ENCODE peak calls at places on chromosomes 2 and 18, in eight cellular contexts. One of them, this sample, is unnamed.

GRCh38 chr2:79670198-79670597 is 157.3 kb downstream of the CTNNA2 start:
- DNase-seq in memory B cell: no peak
- DNase-seq in activated naive CD8-positive, alpha-beta T cell treated with anti-CD3 and anti-CD28 coated beads, Interleukin-2, amount 50 U/mL, for 24 hours: no peak
- DNase-seq in progenitor cell of endocrine pancreas: peak; percentile 47
- DNase-seq in H54: no peak
- DNase-seq in amniotic stem cell: no peak
- DNase-seq in cardiac fibroblast: no peak
- DNase-seq in stimulated activated CD8-positive, alpha-beta memory T cell treated with anti-CD3 and anti-CD28 coated beads, Interleukin-7, amount 100 ng/mL, for 4 hours: no peak
- DNase-seq in this sample: peak; percentile 88

GRCh38 chr2:176956791-176957190 is 255.8 kb upstream of the HNRNPA3 start:
- DNase-seq in memory B cell: no peak
- DNase-seq in activated naive CD8-positive, alpha-beta T cell treated with anti-CD3 and anti-CD28 coated beads, Interleukin-2, amount 50 U/mL, for 24 hours: no peak
- DNase-seq in progenitor cell of endocrine pancreas: no peak
- DNase-seq in H54: no peak
- DNase-seq in amniotic stem cell: no peak
- DNase-seq in cardiac fibroblast: no peak
- DNase-seq in stimulated activated CD8-positive, alpha-beta memory T cell treated with anti-CD3 and anti-CD28 coated beads, Interleukin-7, amount 100 ng/mL, for 4 hours: no peak
- DNase-seq in this sample: no peak

GRCh38 chr2:174059178-174059874 is 94.2 kb upstream of the SP3 start:
- DNase-seq in memory B cell: no peak
- DNase-seq in activated naive CD8-positive, alpha-beta T cell treated with anti-CD3 and anti-CD28 coated beads, Interleukin-2, amount 50 U/mL, for 24 hours: no peak
- DNase-seq in progenitor cell of endocrine pancreas: no peak
- DNase-seq in H54: no peak
- DNase-seq in amniotic stem cell: no peak
- DNase-seq in cardiac fibroblast: no peak
- DNase-seq in stimulated activated CD8-positive, alpha-beta memory T cell treated with anti-CD3 and anti-CD28 coated beads, Interleukin-7, amount 100 ng/mL, for 4 hours: no peak
- DNase-seq in this sample: no peak

GRCh38 chr2:229387815-229388214 is 116.7 kb upstream of the PID1 start:
- DNase-seq in memory B cell: no peak
- DNase-seq in activated naive CD8-positive, alpha-beta T cell treated with anti-CD3 and anti-CD28 coated beads, Interleukin-2, amount 50 U/mL, for 24 hours: no peak
- DNase-seq in progenitor cell of endocrine pancreas: no peak
- DNase-seq in H54: no peak
- DNase-seq in amniotic stem cell: no peak
- DNase-seq in cardiac fibroblast: peak; percentile 56
- DNase-seq in stimulated activated CD8-positive, alpha-beta memory T cell treated with anti-CD3 and anti-CD28 coated beads, Interleukin-7, amount 100 ng/mL, for 4 hours: no peak
- DNase-seq in this sample: no peak

GRCh38 chr18:73688161-73688560 is 459.5 kb downstream of the FBXO15 start:
- DNase-seq in memory B cell: no peak
- DNase-seq in activated naive CD8-positive, alpha-beta T cell treated with anti-CD3 and anti-CD28 coated beads, Interleukin-2, amount 50 U/mL, for 24 hours: no peak
- DNase-seq in progenitor cell of endocrine pancreas: no peak
- DNase-seq in H54: no peak
- DNase-seq in amniotic stem cell: no peak
- DNase-seq in cardiac fibroblast: no peak
- DNase-seq in stimulated activated CD8-positive, alpha-beta memory T cell treated with anti-CD3 and anti-CD28 coated beads, Interleukin-7, amount 100 ng/mL, for 4 hours: no peak
- DNase-seq in this sample: no peak

GRCh38 chr2:8594731-8595427 is 87.0 kb upstream of the ID2 start:
- DNase-seq in memory B cell: no peak
- DNase-seq in activated naive CD8-positive, alpha-beta T cell treated with anti-CD3 and anti-CD28 coated beads, Interleukin-2, amount 50 U/mL, for 24 hours: no peak
- DNase-seq in progenitor cell of endocrine pancreas: no peak
- DNase-seq in H54: no peak
- DNase-seq in amniotic stem cell: no peak
- DNase-seq in cardiac fibroblast: no peak
- DNase-seq in stimulated activated CD8-positive, alpha-beta memory T cell treated with anti-CD3 and anti-CD28 coated beads, Interleukin-7, amount 100 ng/mL, for 4 hours: no peak
- DNase-seq in this sample: no peak

GRCh38 chr2:180829261-180829660 is 151.1 kb upstream of the UBE2E3 start:
- DNase-seq in memory B cell: no peak
- DNase-seq in activated naive CD8-positive, alpha-beta T cell treated with anti-CD3 and anti-CD28 coated beads, Interleukin-2, amount 50 U/mL, for 24 hours: no peak
- DNase-seq in progenitor cell of endocrine pancreas: no peak
- DNase-seq in H54: peak; percentile 9
- DNase-seq in amniotic stem cell: no peak
- DNase-seq in cardiac fibroblast: no peak
- DNase-seq in stimulated activated CD8-positive, alpha-beta memory T cell treated with anti-CD3 and anti-CD28 coated beads, Interleukin-7, amount 100 ng/mL, for 4 hours: no peak
- DNase-seq in this sample: no peak

GRCh38 chr2:105417789-105418475 is 19.1 kb upstream of the FHL2 start:
- DNase-seq in memory B cell: no peak
- DNase-seq in activated naive CD8-positive, alpha-beta T cell treated with anti-CD3 and anti-CD28 coated beads, Interleukin-2, amount 50 U/mL, for 24 hours: no peak
- DNase-seq in progenitor cell of endocrine pancreas: no peak
- DNase-seq in H54: no peak
- DNase-seq in amniotic stem cell: no peak
- DNase-seq in cardiac fibroblast: peak; percentile 36
- DNase-seq in stimulated activated CD8-positive, alpha-beta memory T cell treated with anti-CD3 and anti-CD28 coated beads, Interleukin-7, amount 100 ng/mL, for 4 hours: no peak
- DNase-seq in this sample: no peak

GRCh38 chr2:160810406-160810805 is 316.8 kb upstream of the RBMS1 start:
- DNase-seq in memory B cell: no peak
- DNase-seq in activated naive CD8-positive, alpha-beta T cell treated with anti-CD3 and anti-CD28 coated beads, Interleukin-2, amount 50 U/mL, for 24 hours: no peak
- DNase-seq in progenitor cell of endocrine pancreas: no peak
- DNase-seq in H54: no peak
- DNase-seq in amniotic stem cell: no peak
- DNase-seq in cardiac fibroblast: no peak
- DNase-seq in stimulated activated CD8-positive, alpha-beta memory T cell treated with anti-CD3 and anti-CD28 coated beads, Interleukin-7, amount 100 ng/mL, for 4 hours: no peak
- DNase-seq in this sample: no peak

GRCh38 chr2:167861574-167862193 is 385.7 kb downstream of the STK39 start:
- DNase-seq in memory B cell: no peak
- DNase-seq in activated naive CD8-positive, alpha-beta T cell treated with anti-CD3 and anti-CD28 coated beads, Interleukin-2, amount 50 U/mL, for 24 hours: no peak
- DNase-seq in progenitor cell of endocrine pancreas: no peak
- DNase-seq in H54: no peak
- DNase-seq in amniotic stem cell: no peak
- DNase-seq in cardiac fibroblast: no peak
- DNase-seq in stimulated activated CD8-positive, alpha-beta memory T cell treated with anti-CD3 and anti-CD28 coated beads, Interleukin-7, amount 100 ng/mL, for 4 hours: no peak
- DNase-seq in this sample: no peak

GRCh38 chr2:197369228-197369945 is 58.8 kb upstream of the ANKRD44 start:
- DNase-seq in memory B cell: no peak
- DNase-seq in activated naive CD8-positive, alpha-beta T cell treated with anti-CD3 and anti-CD28 coated beads, Interleukin-2, amount 50 U/mL, for 24 hours: no peak
- DNase-seq in progenitor cell of endocrine pancreas: no peak
- DNase-seq in H54: no peak
- DNase-seq in amniotic stem cell: no peak
- DNase-seq in cardiac fibroblast: peak; percentile 59
- DNase-seq in stimulated activated CD8-positive, alpha-beta memory T cell treated with anti-CD3 and anti-CD28 coated beads, Interleukin-7, amount 100 ng/mL, for 4 hours: no peak
- DNase-seq in this sample: no peak

GRCh38 chr2:3349211-3349693 is 28.4 kb downstream of the EIPR1 start:
- DNase-seq in memory B cell: no peak
- DNase-seq in activated naive CD8-positive, alpha-beta T cell treated with anti-CD3 and anti-CD28 coated beads, Interleukin-2, amount 50 U/mL, for 24 hours: no peak
- DNase-seq in progenitor cell of endocrine pancreas: no peak
- DNase-seq in H54: no peak
- DNase-seq in amniotic stem cell: no peak
- DNase-seq in cardiac fibroblast: peak; percentile 37
- DNase-seq in stimulated activated CD8-positive, alpha-beta memory T cell treated with anti-CD3 and anti-CD28 coated beads, Interleukin-7, amount 100 ng/mL, for 4 hours: no peak
- DNase-seq in this sample: no peak

GRCh38 chr2:144152817-144153271 is 367.1 kb downstream of the ZEB2 start:
- DNase-seq in memory B cell: no peak
- DNase-seq in activated naive CD8-positive, alpha-beta T cell treated with anti-CD3 and anti-CD28 coated beads, Interleukin-2, amount 50 U/mL, for 24 hours: no peak
- DNase-seq in progenitor cell of endocrine pancreas: no peak
- DNase-seq in H54: no peak
- DNase-seq in amniotic stem cell: peak; percentile 12
- DNase-seq in cardiac fibroblast: peak; percentile 41
- DNase-seq in stimulated activated CD8-positive, alpha-beta memory T cell treated with anti-CD3 and anti-CD28 coated beads, Interleukin-7, amount 100 ng/mL, for 4 hours: no peak
- DNase-seq in this sample: no peak

GRCh38 chr2:222296911-222297599 is 1.7 kb downstream of the PAX3 start:
- DNase-seq in memory B cell: no peak
- DNase-seq in activated naive CD8-positive, alpha-beta T cell treated with anti-CD3 and anti-CD28 coated beads, Interleukin-2, amount 50 U/mL, for 24 hours: no peak
- DNase-seq in progenitor cell of endocrine pancreas: no peak
- DNase-seq in H54: no peak
- DNase-seq in amniotic stem cell: peak; percentile 50
- DNase-seq in cardiac fibroblast: no peak
- DNase-seq in stimulated activated CD8-positive, alpha-beta memory T cell treated with anti-CD3 and anti-CD28 coated beads, Interleukin-7, amount 100 ng/mL, for 4 hours: no peak
- DNase-seq in this sample: no peak

GRCh38 chr2:18406219-18406618 is 154.2 kb downstream of the RDH14 start:
- DNase-seq in memory B cell: no peak
- DNase-seq in activated naive CD8-positive, alpha-beta T cell treated with anti-CD3 and anti-CD28 coated beads, Interleukin-2, amount 50 U/mL, for 24 hours: no peak
- DNase-seq in progenitor cell of endocrine pancreas: no peak
- DNase-seq in H54: no peak
- DNase-seq in amniotic stem cell: no peak
- DNase-seq in cardiac fibroblast: peak; percentile 36
- DNase-seq in stimulated activated CD8-positive, alpha-beta memory T cell treated with anti-CD3 and anti-CD28 coated beads, Interleukin-7, amount 100 ng/mL, for 4 hours: no peak
- DNase-seq in this sample: no peak

GRCh38 chr18:39841133-39842041 is 2113.6 kb upstream of the PIK3C3 start:
- DNase-seq in memory B cell: no peak
- DNase-seq in activated naive CD8-positive, alpha-beta T cell treated with anti-CD3 and anti-CD28 coated beads, Interleukin-2, amount 50 U/mL, for 24 hours: no peak
- DNase-seq in progenitor cell of endocrine pancreas: peak; percentile 20
- DNase-seq in H54: no peak
- DNase-seq in amniotic stem cell: no peak
- DNase-seq in cardiac fibroblast: peak; percentile 84
- DNase-seq in stimulated activated CD8-positive, alpha-beta memory T cell treated with anti-CD3 and anti-CD28 coated beads, Interleukin-7, amount 100 ng/mL, for 4 hours: no peak
- DNase-seq in this sample: peak; percentile 76

GRCh38 chr2:180716186-180717180 is 263.9 kb upstream of the UBE2E3 start:
- DNase-seq in memory B cell: no peak
- DNase-seq in activated naive CD8-positive, alpha-beta T cell treated with anti-CD3 and anti-CD28 coated beads, Interleukin-2, amount 50 U/mL, for 24 hours: no peak
- DNase-seq in progenitor cell of endocrine pancreas: no peak
- DNase-seq in H54: no peak
- DNase-seq in amniotic stem cell: no peak
- DNase-seq in cardiac fibroblast: peak; percentile 54
- DNase-seq in stimulated activated CD8-positive, alpha-beta memory T cell treated with anti-CD3 and anti-CD28 coated beads, Interleukin-7, amount 100 ng/mL, for 4 hours: no peak
- DNase-seq in this sample: no peak

GRCh38 chr2:231611273-231612198 is 18.9 kb downstream of the TEX44 start:
- DNase-seq in memory B cell: no peak
- DNase-seq in activated naive CD8-positive, alpha-beta T cell treated with anti-CD3 and anti-CD28 coated beads, Interleukin-2, amount 50 U/mL, for 24 hours: peak; percentile 71
- DNase-seq in progenitor cell of endocrine pancreas: no peak
- DNase-seq in H54: peak; percentile 98
- DNase-seq in amniotic stem cell: peak; percentile 70
- DNase-seq in cardiac fibroblast: peak; percentile 53
- DNase-seq in stimulated activated CD8-positive, alpha-beta memory T cell treated with anti-CD3 and anti-CD28 coated beads, Interleukin-7, amount 100 ng/mL, for 4 hours: peak; percentile 41
- DNase-seq in this sample: peak; percentile 63

GRCh38 chr2:139790807-139791206 is 1010.6 kb upstream of the NXPH2 start:
- DNase-seq in memory B cell: no peak
- DNase-seq in activated naive CD8-positive, alpha-beta T cell treated with anti-CD3 and anti-CD28 coated beads, Interleukin-2, amount 50 U/mL, for 24 hours: no peak
- DNase-seq in progenitor cell of endocrine pancreas: no peak
- DNase-seq in H54: no peak
- DNase-seq in amniotic stem cell: no peak
- DNase-seq in cardiac fibroblast: peak; percentile 51
- DNase-seq in stimulated activated CD8-positive, alpha-beta memory T cell treated with anti-CD3 and anti-CD28 coated beads, Interleukin-7, amount 100 ng/mL, for 4 hours: no peak
- DNase-seq in this sample: no peak

GRCh38 chr2:182366625-182367024 is 60.2 kb downstream of the PDE1A start:
- DNase-seq in memory B cell: no peak
- DNase-seq in activated naive CD8-positive, alpha-beta T cell treated with anti-CD3 and anti-CD28 coated beads, Interleukin-2, amount 50 U/mL, for 24 hours: no peak
- DNase-seq in progenitor cell of endocrine pancreas: no peak
- DNase-seq in H54: no peak
- DNase-seq in amniotic stem cell: no peak
- DNase-seq in cardiac fibroblast: peak; percentile 85
- DNase-seq in stimulated activated CD8-positive, alpha-beta memory T cell treated with anti-CD3 and anti-CD28 coated beads, Interleukin-7, amount 100 ng/mL, for 4 hours: no peak
- DNase-seq in this sample: no peak

GRCh38 chr2:47061989-47062678 is 93.0 kb downstream of the STPG4 start:
- DNase-seq in memory B cell: no peak
- DNase-seq in activated naive CD8-positive, alpha-beta T cell treated with anti-CD3 and anti-CD28 coated beads, Interleukin-2, amount 50 U/mL, for 24 hours: no peak
- DNase-seq in progenitor cell of endocrine pancreas: no peak
- DNase-seq in H54: no peak
- DNase-seq in amniotic stem cell: no peak
- DNase-seq in cardiac fibroblast: no peak
- DNase-seq in stimulated activated CD8-positive, alpha-beta memory T cell treated with anti-CD3 and anti-CD28 coated beads, Interleukin-7, amount 100 ng/mL, for 4 hours: no peak
- DNase-seq in this sample: no peak

GRCh38 chr2:4782647-4783046 is 909.5 kb upstream of the SOX11 start:
- DNase-seq in memory B cell: no peak
- DNase-seq in activated naive CD8-positive, alpha-beta T cell treated with anti-CD3 and anti-CD28 coated beads, Interleukin-2, amount 50 U/mL, for 24 hours: no peak
- DNase-seq in progenitor cell of endocrine pancreas: no peak
- DNase-seq in H54: no peak
- DNase-seq in amniotic stem cell: no peak
- DNase-seq in cardiac fibroblast: no peak
- DNase-seq in stimulated activated CD8-positive, alpha-beta memory T cell treated with anti-CD3 and anti-CD28 coated beads, Interleukin-7, amount 100 ng/mL, for 4 hours: no peak
- DNase-seq in this sample: no peak

GRCh38 chr2:70702711-70703395 is 65.1 kb downstream of the ADD2 start:
- DNase-seq in memory B cell: no peak
- DNase-seq in activated naive CD8-positive, alpha-beta T cell treated with anti-CD3 and anti-CD28 coated beads, Interleukin-2, amount 50 U/mL, for 24 hours: no peak
- DNase-seq in progenitor cell of endocrine pancreas: no peak
- DNase-seq in H54: no peak
- DNase-seq in amniotic stem cell: no peak
- DNase-seq in cardiac fibroblast: no peak
- DNase-seq in stimulated activated CD8-positive, alpha-beta memory T cell treated with anti-CD3 and anti-CD28 coated beads, Interleukin-7, amount 100 ng/mL, for 4 hours: no peak
- DNase-seq in this sample: no peak

GRCh38 chr18:72119082-72119481 is 425.1 kb downstream of the CBLN2 start:
- DNase-seq in memory B cell: no peak
- DNase-seq in activated naive CD8-positive, alpha-beta T cell treated with anti-CD3 and anti-CD28 coated beads, Interleukin-2, amount 50 U/mL, for 24 hours: no peak
- DNase-seq in progenitor cell of endocrine pancreas: no peak
- DNase-seq in H54: no peak
- DNase-seq in amniotic stem cell: no peak
- DNase-seq in cardiac fibroblast: no peak
- DNase-seq in stimulated activated CD8-positive, alpha-beta memory T cell treated with anti-CD3 and anti-CD28 coated beads, Interleukin-7, amount 100 ng/mL, for 4 hours: no peak
- DNase-seq in this sample: no peak

GRCh38 chr2:177029501-177029900 is 183.1 kb upstream of the HNRNPA3 start:
- DNase-seq in memory B cell: no peak
- DNase-seq in activated naive CD8-positive, alpha-beta T cell treated with anti-CD3 and anti-CD28 coated beads, Interleukin-2, amount 50 U/mL, for 24 hours: no peak
- DNase-seq in progenitor cell of endocrine pancreas: no peak
- DNase-seq in H54: no peak
- DNase-seq in amniotic stem cell: no peak
- DNase-seq in cardiac fibroblast: no peak
- DNase-seq in stimulated activated CD8-positive, alpha-beta memory T cell treated with anti-CD3 and anti-CD28 coated beads, Interleukin-7, amount 100 ng/mL, for 4 hours: no peak
- DNase-seq in this sample: peak; percentile 36

GRCh38 chr2:9057939-9058761 is 54.7 kb upstream of the MBOAT2 start:
- DNase-seq in memory B cell: no peak
- DNase-seq in activated naive CD8-positive, alpha-beta T cell treated with anti-CD3 and anti-CD28 coated beads, Interleukin-2, amount 50 U/mL, for 24 hours: no peak
- DNase-seq in progenitor cell of endocrine pancreas: no peak
- DNase-seq in H54: no peak
- DNase-seq in amniotic stem cell: peak; percentile 23
- DNase-seq in cardiac fibroblast: peak; percentile 77
- DNase-seq in stimulated activated CD8-positive, alpha-beta memory T cell treated with anti-CD3 and anti-CD28 coated beads, Interleukin-7, amount 100 ng/mL, for 4 hours: no peak
- DNase-seq in this sample: no peak

GRCh38 chr2:204860249-204860648 is 315.0 kb downstream of the PARD3B start:
- DNase-seq in memory B cell: no peak
- DNase-seq in activated naive CD8-positive, alpha-beta T cell treated with anti-CD3 and anti-CD28 coated beads, Interleukin-2, amount 50 U/mL, for 24 hours: no peak
- DNase-seq in progenitor cell of endocrine pancreas: no peak
- DNase-seq in H54: no peak
- DNase-seq in amniotic stem cell: no peak
- DNase-seq in cardiac fibroblast: no peak
- DNase-seq in stimulated activated CD8-positive, alpha-beta memory T cell treated with anti-CD3 and anti-CD28 coated beads, Interleukin-7, amount 100 ng/mL, for 4 hours: no peak
- DNase-seq in this sample: no peak

GRCh38 chr2:176390276-176390675 is 121.0 kb downstream of the MTX2 start:
- DNase-seq in memory B cell: no peak
- DNase-seq in activated naive CD8-positive, alpha-beta T cell treated with anti-CD3 and anti-CD28 coated beads, Interleukin-2, amount 50 U/mL, for 24 hours: no peak
- DNase-seq in progenitor cell of endocrine pancreas: no peak
- DNase-seq in H54: no peak
- DNase-seq in amniotic stem cell: no peak
- DNase-seq in cardiac fibroblast: no peak
- DNase-seq in stimulated activated CD8-positive, alpha-beta memory T cell treated with anti-CD3 and anti-CD28 coated beads, Interleukin-7, amount 100 ng/mL, for 4 hours: no peak
- DNase-seq in this sample: no peak

GRCh38 chr2:183224933-183225332 is 100.7 kb downstream of the NUP35 start:
- DNase-seq in memory B cell: no peak
- DNase-seq in activated naive CD8-positive, alpha-beta T cell treated with anti-CD3 and anti-CD28 coated beads, Interleukin-2, amount 50 U/mL, for 24 hours: no peak
- DNase-seq in progenitor cell of endocrine pancreas: no peak
- DNase-seq in H54: no peak
- DNase-seq in amniotic stem cell: no peak
- DNase-seq in cardiac fibroblast: peak; percentile 14
- DNase-seq in stimulated activated CD8-positive, alpha-beta memory T cell treated with anti-CD3 and anti-CD28 coated beads, Interleukin-7, amount 100 ng/mL, for 4 hours: no peak
- DNase-seq in this sample: no peak

GRCh38 chr2:232492236-232492848 is 4.7 kb upstream of the ECEL1 start:
- DNase-seq in memory B cell: no peak
- DNase-seq in activated naive CD8-positive, alpha-beta T cell treated with anti-CD3 and anti-CD28 coated beads, Interleukin-2, amount 50 U/mL, for 24 hours: no peak
- DNase-seq in progenitor cell of endocrine pancreas: no peak
- DNase-seq in H54: no peak
- DNase-seq in amniotic stem cell: no peak
- DNase-seq in cardiac fibroblast: no peak
- DNase-seq in stimulated activated CD8-positive, alpha-beta memory T cell treated with anti-CD3 and anti-CD28 coated beads, Interleukin-7, amount 100 ng/mL, for 4 hours: no peak
- DNase-seq in this sample: no peak

GRCh38 chr2:26561918-26562810 is 79.0 kb downstream of the CIB4 start:
- DNase-seq in memory B cell: no peak
- DNase-seq in activated naive CD8-positive, alpha-beta T cell treated with anti-CD3 and anti-CD28 coated beads, Interleukin-2, amount 50 U/mL, for 24 hours: peak; percentile 59
- DNase-seq in progenitor cell of endocrine pancreas: no peak
- DNase-seq in H54: no peak
- DNase-seq in amniotic stem cell: no peak
- DNase-seq in cardiac fibroblast: peak; percentile 52
- DNase-seq in stimulated activated CD8-positive, alpha-beta memory T cell treated with anti-CD3 and anti-CD28 coated beads, Interleukin-7, amount 100 ng/mL, for 4 hours: no peak
- DNase-seq in this sample: peak; percentile 47

GRCh38 chr2:98917031-98917459 is 19.0 kb downstream of the CRACDL start:
- DNase-seq in memory B cell: no peak
- DNase-seq in activated naive CD8-positive, alpha-beta T cell treated with anti-CD3 and anti-CD28 coated beads, Interleukin-2, amount 50 U/mL, for 24 hours: no peak
- DNase-seq in progenitor cell of endocrine pancreas: no peak
- DNase-seq in H54: peak; percentile 73
- DNase-seq in amniotic stem cell: peak; percentile 52
- DNase-seq in cardiac fibroblast: peak; percentile 80
- DNase-seq in stimulated activated CD8-positive, alpha-beta memory T cell treated with anti-CD3 and anti-CD28 coated beads, Interleukin-7, amount 100 ng/mL, for 4 hours: no peak
- DNase-seq in this sample: no peak

GRCh38 chr2:230828272-230828961 is 36.3 kb upstream of the ITM2C start:
- DNase-seq in memory B cell: no peak
- DNase-seq in activated naive CD8-positive, alpha-beta T cell treated with anti-CD3 and anti-CD28 coated beads, Interleukin-2, amount 50 U/mL, for 24 hours: peak; percentile 49
- DNase-seq in progenitor cell of endocrine pancreas: no peak
- DNase-seq in H54: no peak
- DNase-seq in amniotic stem cell: no peak
- DNase-seq in cardiac fibroblast: no peak
- DNase-seq in stimulated activated CD8-positive, alpha-beta memory T cell treated with anti-CD3 and anti-CD28 coated beads, Interleukin-7, amount 100 ng/mL, for 4 hours: no peak
- DNase-seq in this sample: peak; percentile 23

GRCh38 chr2:75025633-75026380 is 67.4 kb downstream of the POLE4 start:
- DNase-seq in memory B cell: no peak
- DNase-seq in activated naive CD8-positive, alpha-beta T cell treated with anti-CD3 and anti-CD28 coated beads, Interleukin-2, amount 50 U/mL, for 24 hours: no peak
- DNase-seq in progenitor cell of endocrine pancreas: no peak
- DNase-seq in H54: no peak
- DNase-seq in amniotic stem cell: no peak
- DNase-seq in cardiac fibroblast: no peak
- DNase-seq in stimulated activated CD8-positive, alpha-beta memory T cell treated with anti-CD3 and anti-CD28 coated beads, Interleukin-7, amount 100 ng/mL, for 4 hours: no peak
- DNase-seq in this sample: no peak

This sample was measured in WTC11.